ENCODE peak calls at places on chromosomes 13 and 19, in eight cellular contexts. One of them, this sample, is unnamed.

GRCh38 chr13:97091202-97091601 is 96.9 kb upstream of the OXGR1 start:
- DNase-seq in HepG2: no peak
- DNase-seq in HCT116: no peak
- DNase-seq in K562: no peak
- DNase-seq in A549: no peak
- DNase-seq in GM23338: no peak
- DNase-seq in GM12878: no peak
- DNase-seq in HL-60: no peak
- DNase-seq in this sample: no peak

GRCh38 chr19:18208098-18208951 is 4.5 kb upstream of the RAB3A start:
- DNase-seq in GM12878: no peak
- DNase-seq in HL-60: no peak
- DNase-seq in K562: peak; percentile 67
- DNase-seq in HCT116: no peak
- DNase-seq in A549: no peak
- DNase-seq in HepG2: no peak
- DNase-seq in GM23338: peak; percentile 80
- DNase-seq in this sample: peak; percentile 88

GRCh38 chr19:16160943-16161560 is 12.3 kb downstream of the CIB3 start:
- DNase-seq in GM23338: no peak
- DNase-seq in GM12878: no peak
- DNase-seq in HepG2: peak; percentile 30
- DNase-seq in HL-60: no peak
- DNase-seq in HCT116: peak; percentile 95
- DNase-seq in A549: peak; percentile 54
- DNase-seq in K562: peak; percentile 27
- DNase-seq in this sample: no peak

GRCh38 chr19:9986787-9987281 is 23.5 kb downstream of the COL5A3 start:
- DNase-seq in K562: no peak
- DNase-seq in HCT116: no peak
- DNase-seq in GM23338: peak; percentile 50
- DNase-seq in GM12878: no peak
- DNase-seq in A549: no peak
- DNase-seq in HepG2: no peak
- DNase-seq in HL-60: no peak
- DNase-seq in this sample: no peak

GRCh38 chr19:55483681-55484361 is 1.2 kb upstream of the NAT14 start:
- DNase-seq in HL-60: no peak
- DNase-seq in GM12878: no peak
- DNase-seq in GM23338: no peak
- DNase-seq in HCT116: no peak
- DNase-seq in HepG2: no peak
- DNase-seq in A549: no peak
- DNase-seq in K562: no peak
- DNase-seq in this sample: no peak

GRCh38 chr19:9362905-9363304 is at the start of gene ZNF177:
- DNase-seq in HL-60: no peak
- DNase-seq in GM12878: no peak
- DNase-seq in HepG2: no peak
- DNase-seq in A549: no peak
- DNase-seq in GM23338: peak; percentile 53
- DNase-seq in K562: peak; percentile 28
- DNase-seq in HCT116: no peak
- DNase-seq in this sample: peak; percentile 79

GRCh38 chr13:101785858-101786257 is 333.4 kb downstream of the ITGBL1 start:
- DNase-seq in HepG2: peak; percentile 17
- DNase-seq in HL-60: no peak
- DNase-seq in K562: no peak
- DNase-seq in GM23338: peak; percentile 77
- DNase-seq in A549: peak; percentile 17
- DNase-seq in HCT116: peak; percentile 10
- DNase-seq in GM12878: no peak
- DNase-seq in this sample: peak; percentile 22

GRCh38 chr13:34993470-34993869 is 51.4 kb downstream of the NBEA start:
- DNase-seq in HCT116: no peak
- DNase-seq in HepG2: no peak
- DNase-seq in HL-60: no peak
- DNase-seq in GM12878: no peak
- DNase-seq in K562: no peak
- DNase-seq in A549: no peak
- DNase-seq in GM23338: no peak
- DNase-seq in this sample: no peak

GRCh38 chr13:101303512-101303911 is 112.8 kb downstream of the NALCN start:
- DNase-seq in A549: no peak
- DNase-seq in GM12878: no peak
- DNase-seq in HepG2: no peak
- DNase-seq in HL-60: no peak
- DNase-seq in K562: no peak
- DNase-seq in HCT116: no peak
- DNase-seq in GM23338: no peak
- DNase-seq in this sample: peak; percentile 9

GRCh38 chr13:50998326-50998725 is 88.7 kb downstream of the RNASEH2B start:
- DNase-seq in HL-60: no peak
- DNase-seq in K562: no peak
- DNase-seq in HepG2: no peak
- DNase-seq in GM23338: no peak
- DNase-seq in A549: no peak
- DNase-seq in HCT116: no peak
- DNase-seq in GM12878: no peak
- DNase-seq in this sample: no peak

GRCh38 chr13:48232420-48233096 is 448 bp upstream of the ITM2B start:
- DNase-seq in GM12878: no peak
- DNase-seq in A549: no peak
- DNase-seq in HL-60: no peak
- DNase-seq in GM23338: peak; percentile 57
- DNase-seq in HepG2: peak; percentile 57
- DNase-seq in HCT116: no peak
- DNase-seq in K562: no peak
- DNase-seq in this sample: no peak

GRCh38 chr19:34274284-34274826 is 20.0 kb downstream of the GARRE1 start:
- DNase-seq in GM23338: no peak
- DNase-seq in HL-60: no peak
- DNase-seq in HCT116: no peak
- DNase-seq in K562: no peak
- DNase-seq in GM12878: no peak
- DNase-seq in A549: no peak
- DNase-seq in HepG2: no peak
- DNase-seq in this sample: no peak

GRCh38 chr19:55545443-55545842 is at the start of gene SBK3:
- DNase-seq in A549: no peak
- DNase-seq in HCT116: no peak
- DNase-seq in GM12878: no peak
- DNase-seq in GM23338: no peak
- DNase-seq in K562: no peak
- DNase-seq in HepG2: no peak
- DNase-seq in HL-60: no peak
- DNase-seq in this sample: no peak

GRCh38 chr13:68173111-68173510 is 943.0 kb upstream of the PCDH9 start:
- DNase-seq in GM12878: no peak
- DNase-seq in HCT116: no peak
- DNase-seq in HL-60: no peak
- DNase-seq in GM23338: no peak
- DNase-seq in HepG2: no peak
- DNase-seq in A549: no peak
- DNase-seq in K562: no peak
- DNase-seq in this sample: no peak

GRCh38 chr13:102369303-102369702 is 32.5 kb downstream of the FGF14 start:
- DNase-seq in HCT116: no peak
- DNase-seq in HepG2: no peak
- DNase-seq in A549: no peak
- DNase-seq in HL-60: no peak
- DNase-seq in K562: no peak
- DNase-seq in GM23338: no peak
- DNase-seq in GM12878: no peak
- DNase-seq in this sample: no peak

GRCh38 chr13:109096101-109096500 is 466.7 kb downstream of the MYO16 start:
- DNase-seq in GM12878: no peak
- DNase-seq in HCT116: no peak
- DNase-seq in HepG2: no peak
- DNase-seq in GM23338: no peak
- DNase-seq in K562: no peak
- DNase-seq in HL-60: no peak
- DNase-seq in A549: no peak
- DNase-seq in this sample: no peak

GRCh38 chr13:50829226-50829625 is 14.3 kb downstream of the DLEU7 start:
- DNase-seq in GM12878: no peak
- DNase-seq in HCT116: no peak
- DNase-seq in HepG2: no peak
- DNase-seq in A549: no peak
- DNase-seq in K562: no peak
- DNase-seq in HL-60: no peak
- DNase-seq in GM23338: no peak
- DNase-seq in this sample: no peak

GRCh38 chr13:101258071-101258470 is 158.2 kb downstream of the NALCN start:
- DNase-seq in HL-60: peak; percentile 49
- DNase-seq in HCT116: peak; percentile 54
- DNase-seq in HepG2: peak; percentile 9
- DNase-seq in A549: peak; percentile 37
- DNase-seq in GM23338: peak; percentile 22
- DNase-seq in K562: peak; percentile 3
- DNase-seq in GM12878: peak; percentile 66
- DNase-seq in this sample: no peak

GRCh38 chr19:35034588-35035382 is 4.5 kb downstream of the SCN1B start:
- DNase-seq in A549: no peak
- DNase-seq in GM12878: no peak
- DNase-seq in HL-60: no peak
- DNase-seq in K562: no peak
- DNase-seq in HepG2: no peak
- DNase-seq in HCT116: no peak
- DNase-seq in GM23338: no peak
- DNase-seq in this sample: no peak

GRCh38 chr19:11096210-11096841 is 7.1 kb downstream of the LDLR start:
- DNase-seq in K562: no peak
- DNase-seq in GM23338: no peak
- DNase-seq in HepG2: no peak
- DNase-seq in GM12878: peak; percentile 48
- DNase-seq in HL-60: no peak
- DNase-seq in A549: no peak
- DNase-seq in HCT116: no peak
- DNase-seq in this sample: no peak

GRCh38 chr13:71611292-71611691 is 255.7 kb downstream of the DACH1 start:
- DNase-seq in HepG2: no peak
- DNase-seq in K562: no peak
- DNase-seq in GM12878: no peak
- DNase-seq in GM23338: no peak
- DNase-seq in HL-60: no peak
- DNase-seq in HCT116: no peak
- DNase-seq in A549: no peak
- DNase-seq in this sample: no peak

GRCh38 chr13:99265162-99265822 is 7.1 kb upstream of the GPR18 start:
- DNase-seq in A549: no peak
- DNase-seq in K562: no peak
- DNase-seq in HepG2: no peak
- DNase-seq in GM12878: no peak
- DNase-seq in GM23338: no peak
- DNase-seq in HL-60: no peak
- DNase-seq in HCT116: no peak
- DNase-seq in this sample: no peak

GRCh38 chr19:55622242-55622969 is 2.0 kb downstream of the ZNF784 start:
- DNase-seq in GM12878: no peak
- DNase-seq in HepG2: no peak
- DNase-seq in HL-60: no peak
- DNase-seq in HCT116: no peak
- DNase-seq in GM23338: no peak
- DNase-seq in K562: no peak
- DNase-seq in A549: no peak
- DNase-seq in this sample: no peak

GRCh38 chr13:97079726-97080125 is 85.5 kb upstream of the OXGR1 start:
- DNase-seq in GM23338: no peak
- DNase-seq in GM12878: no peak
- DNase-seq in HL-60: no peak
- DNase-seq in HCT116: no peak
- DNase-seq in K562: no peak
- DNase-seq in A549: no peak
- DNase-seq in HepG2: no peak
- DNase-seq in this sample: no peak

GRCh38 chr13:76791290-76791664 is 94.9 kb downstream of the KCTD12 start:
- DNase-seq in HCT116: no peak
- DNase-seq in GM12878: no peak
- DNase-seq in HepG2: no peak
- DNase-seq in A549: no peak
- DNase-seq in K562: no peak
- DNase-seq in GM23338: peak; percentile 7
- DNase-seq in HL-60: no peak
- DNase-seq in this sample: no peak

GRCh38 chr19:30556230-30556711 is 184.1 kb downstream of the ZNF536 start:
- DNase-seq in GM12878: no peak
- DNase-seq in HepG2: no peak
- DNase-seq in K562: no peak
- DNase-seq in HL-60: no peak
- DNase-seq in A549: no peak
- DNase-seq in GM23338: peak; percentile 55
- DNase-seq in HCT116: no peak
- DNase-seq in this sample: no peak
- TF ChIP-seq REST in GM12878: no peak
- TF ChIP-seq REST in HepG2: no peak
- TF ChIP-seq REST in K562: no peak
- TF ChIP-seq REST in HL-60: no peak
- TF ChIP-seq REST in A549: no peak
- TF ChIP-seq REST in GM23338: no peak
- TF ChIP-seq REST in HCT116: no peak
- TF ChIP-seq REST in this sample: no peak

DNA sequence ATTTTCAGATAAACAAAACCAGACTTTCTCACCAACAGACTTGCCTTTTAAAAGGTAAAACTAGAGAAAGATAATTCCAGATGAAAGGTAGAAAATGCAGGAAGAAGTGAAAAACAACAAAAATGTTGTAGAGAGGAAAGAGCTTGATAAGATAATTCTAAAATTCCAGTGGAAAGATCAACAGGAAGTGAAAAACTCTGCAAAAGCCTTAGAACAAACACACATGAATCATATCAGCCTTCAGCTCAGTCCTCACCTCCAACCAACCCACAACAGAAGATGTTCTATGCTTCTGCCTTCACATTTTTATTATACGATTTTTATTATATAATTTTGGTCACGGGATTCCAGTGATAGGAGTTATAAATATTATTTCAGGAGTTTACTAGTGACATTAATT is 57.8 kb downstream of the GADD45B start:
- DNase-seq in GM12878: no peak
- DNase-seq in A549: no peak
- DNase-seq in HCT116: no peak
- DNase-seq in K562: no peak
- DNase-seq in HepG2: no peak
- DNase-seq in GM23338: no peak
- DNase-seq in HL-60: no peak
- DNase-seq in this sample: no peak
- TF ChIP-seq REST in GM12878: no peak
- TF ChIP-seq REST in A549: no peak
- TF ChIP-seq REST in HCT116: no peak
- TF ChIP-seq REST in K562: no peak
- TF ChIP-seq REST in HepG2: no peak
- TF ChIP-seq REST in GM23338: no peak
- TF ChIP-seq REST in HL-60: no peak
- TF ChIP-seq REST in this sample: no peak

GRCh38 chr13:110665491-110666254 is 40.2 kb downstream of the CARS2 start:
- DNase-seq in A549: no peak
- DNase-seq in HL-60: no peak
- DNase-seq in GM12878: no peak
- DNase-seq in HepG2: no peak
- DNase-seq in HCT116: no peak
- DNase-seq in K562: no peak
- DNase-seq in GM23338: no peak
- DNase-seq in this sample: no peak
- TF ChIP-seq REST in A549: no peak
- TF ChIP-seq REST in HL-60: no peak
- TF ChIP-seq REST in GM12878: no peak
- TF ChIP-seq REST in HepG2: no peak
- TF ChIP-seq REST in HCT116: no peak
- TF ChIP-seq REST in K562: no peak
- TF ChIP-seq REST in GM23338: no peak
- TF ChIP-seq REST in this sample: no peak

GRCh38 chr13:113981611-113982295 is 7.9 kb upstream of the C13orf46 start:
- DNase-seq in HCT116: no peak
- DNase-seq in A549: no peak
- DNase-seq in HepG2: no peak
- DNase-seq in GM12878: no peak
- DNase-seq in K562: no peak
- DNase-seq in HL-60: no peak
- DNase-seq in GM23338: no peak
- DNase-seq in this sample: no peak
- TF ChIP-seq REST in HCT116: no peak
- TF ChIP-seq REST in A549: no peak
- TF ChIP-seq REST in HepG2: no peak
- TF ChIP-seq REST in GM12878: no peak
- TF ChIP-seq REST in K562: no peak
- TF ChIP-seq REST in HL-60: no peak
- TF ChIP-seq REST in GM23338: no peak
- TF ChIP-seq REST in this sample: no peak